ENCODE peak calls at places on chromosomes 11 and 22, in six cellular contexts. W, O, L, V, N and G are unnamed samples.

GRCh38 chr11:106077609-106078517 is at the start of gene AASDHPPT:
- DNase-seq in W (no peak), O (no peak), L (no peak), V (peak; percentile 10), N (peak; percentile 12), G (peak; percentile 65)

GRCh38 chr22:17112491-17113042 is 8.6 kb downstream of the TMEM121B start:
- DNase-seq in W (no peak), O (no peak), L (no peak), V (no peak), N (no peak), G (no peak)

GRCh38 chr11:23236846-23237550 is 376.7 kb upstream of the CCDC179 start:
- DNase-seq in W (no peak), O (no peak), L (no peak), V (peak; percentile 19), N (no peak), G (no peak)

GRCh38 chr11:2891291-2891690 is 5.7 kb upstream of the CDKN1C start:
- DNase-seq in W (no peak), O (no peak), L (no peak), V (no peak), N (no peak), G (no peak)

GRCh38 chr11:68140496-68141246 is 19.5 kb upstream of the CHKA start:
- DNase-seq in W (no peak), O (no peak), L (no peak), V (no peak), N (no peak), G (no peak)

GRCh38 chr11:62538470-62539237 is 8.0 kb downstream of the AHNAK start:
- DNase-seq in W (no peak), O (peak; percentile 43), L (no peak), V (no peak), N (no peak), G (no peak)

GRCh38 chr22:29787371-29787980 is 20.3 kb downstream of the UQCR10 start:
- DNase-seq in W (no peak), O (no peak), L (no peak), V (no peak), N (no peak), G (no peak)

GRCh38 chr11:112997829-112998228 is 36.6 kb downstream of the NCAM1 start:
- DNase-seq in W (no peak), O (no peak), L (no peak), V (no peak), N (no peak), G (no peak)

GRCh38 chr22:38863531-38864131 is 8.4 kb downstream of the CBX6 start:
- DNase-seq in W (no peak), O (no peak), L (peak; percentile 18), V (no peak), N (no peak), G (no peak)

GRCh38 chr11:46888636-46889035 is 29.7 kb downstream of the LRP4 start:
- DNase-seq in W (no peak), O (no peak), L (no peak), V (no peak), N (no peak), G (no peak)

GRCh38 chr11:10779086-10779485 is 28.0 kb downstream of the CTR9 start:
- DNase-seq in W (no peak), O (no peak), L (no peak), V (no peak), N (no peak), G (no peak)

GRCh38 chr11:108870373-108871020 is 205.6 kb downstream of the DDX10 start:
- DNase-seq in W (no peak), O (no peak), L (no peak), V (no peak), N (no peak), G (peak; percentile 37)

GRCh38 chr11:2803186-2804057 is 82.2 kb downstream of the CDKN1C start:
- DNase-seq in W (no peak), O (no peak), L (peak; percentile 15), V (no peak), N (no peak), G (peak; percentile 45)

GRCh38 chr11:73350908-73351636 is 25.1 kb upstream of the RELT start:
- DNase-seq in W (no peak), O (peak; percentile 74), L (peak; percentile 54), V (peak; percentile 84), N (peak; percentile 41), G (peak; percentile 33)

GRCh38 chr22:37146507-37147180 is 3.1 kb downstream of the IL2RB start:
- DNase-seq in W (no peak), O (no peak), L (no peak), V (no peak), N (no peak), G (no peak)

GRCh38 chr22:30561402-30562154 is 12.9 kb downstream of the GAL3ST1 start:
- DNase-seq in W (no peak), O (no peak), L (no peak), V (no peak), N (no peak), G (no peak)

GRCh38 chr11:117039897-117040296 is 58.3 kb downstream of the SIK3 start:
- DNase-seq in W (no peak), O (no peak), L (no peak), V (no peak), N (no peak), G (no peak)

GRCh38 chr11:1693327-1694063 is 3.5 kb upstream of the KRTAP5-6 start:
- DNase-seq in W (peak; percentile 38), O (peak; percentile 52), L (peak; percentile 74), V (peak; percentile 79), N (peak; percentile 59), G (peak; percentile 40)

GRCh38 chr22:48968201-48968959 is 859.3 kb downstream of the BRD1 start:
- DNase-seq in W (no peak), O (peak; percentile 52), L (no peak), V (no peak), N (peak; percentile 23), G (peak; percentile 36)

GRCh38 chr22:33557836-33558235 is 362.4 kb downstream of the LARGE1 start:
- DNase-seq in W (no peak), O (no peak), L (no peak), V (no peak), N (no peak), G (no peak)

GRCh38 chr11:120546312-120547205 is 35.0 kb downstream of the GRIK4 start:
- DNase-seq in W (no peak), O (no peak), L (peak; percentile 78), V (peak; percentile 88), N (peak; percentile 58), G (peak; percentile 14)

GRCh38 chr22:37199839-37200161 is 11.8 kb upstream of the C1QTNF6 start:
- DNase-seq in W (no peak), O (no peak), L (no peak), V (no peak), N (no peak), G (no peak)

GRCh38 chr22:41598081-41598480 is 8.4 kb upstream of the PMM1 start:
- DNase-seq in W (no peak), O (no peak), L (no peak), V (peak; percentile 74), N (no peak), G (peak; percentile 76)

DNA sequence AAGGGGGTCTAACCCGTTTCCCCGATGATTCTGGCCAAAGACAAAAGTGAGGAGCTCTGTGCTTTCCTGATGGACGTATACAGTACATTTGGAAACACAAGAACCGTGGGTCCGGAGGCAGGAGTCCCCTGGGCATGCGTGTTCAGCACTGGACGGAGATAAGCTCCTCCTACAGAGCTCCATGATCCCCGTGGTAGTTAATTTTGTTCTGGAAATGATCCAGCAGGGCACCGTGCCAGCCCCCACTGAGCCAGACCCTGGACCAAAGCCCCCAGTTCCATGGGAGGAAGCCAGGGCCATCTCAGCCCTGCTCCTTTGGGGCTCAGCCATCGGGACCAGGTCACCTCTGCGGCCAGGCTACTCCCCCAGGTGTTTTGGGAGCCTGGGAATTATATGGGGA is 83.3 kb downstream of the TRMU start:
- DNase-seq in W (no peak), O (no peak), L (no peak), V (no peak), N (no peak), G (no peak)
- H3K27ac ChIP-seq in W (no peak overlapping the region), O (no peak overlapping the region), L (no peak overlapping the region), V (peak overlapping the region; percentile 15), N (no peak overlapping the region), G (no peak overlapping the region)

DNA sequence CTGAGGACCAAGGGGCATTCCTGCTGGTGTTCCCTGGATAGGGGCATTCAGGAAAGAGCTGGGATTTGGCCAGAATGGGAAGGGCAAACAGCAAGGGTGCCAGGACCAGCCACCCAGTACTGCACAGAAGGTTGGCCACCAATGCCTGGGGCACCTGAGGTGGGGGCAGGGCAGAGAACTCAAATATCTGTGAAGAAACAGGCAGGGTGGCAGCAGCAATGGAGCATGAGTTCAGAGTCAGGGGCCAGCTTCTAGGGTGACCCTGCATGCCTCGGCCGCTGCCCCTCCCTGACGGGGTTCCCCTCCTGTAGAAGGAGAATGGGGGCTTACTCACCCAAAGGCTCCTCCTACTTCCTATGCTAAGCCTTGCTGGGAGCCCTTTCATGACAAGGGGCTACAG is 79.3 kb upstream of the SHANK2 start:
- DNase-seq in W (no peak), O (no peak), L (no peak), V (no peak), N (no peak), G (no peak)
- H3K27ac ChIP-seq in W (no peak overlapping the region), O (no peak overlapping the region), L (no peak overlapping the region), V (no peak overlapping the region), N (no peak overlapping the region), G (no peak overlapping the region)

GRCh38 chr11:130553306-130553705 is 104.9 kb downstream of the ADAMTS15 start:
- DNase-seq in W (no peak), O (no peak), L (no peak), V (no peak), N (no peak), G (no peak)

GRCh38 chr11:130551388-130551787 is 102.9 kb downstream of the ADAMTS15 start:
- DNase-seq in W (no peak), O (no peak), L (no peak), V (no peak), N (no peak), G (no peak)

GRCh38 chr11:130550160-130550559 is 101.7 kb downstream of the ADAMTS15 start:
- DNase-seq in W (no peak), O (no peak), L (no peak), V (no peak), N (no peak), G (no peak)

GRCh38 chr11:130549393-130549999 is 101.1 kb downstream of the ADAMTS15 start:
- DNase-seq in W (no peak), O (no peak), L (no peak), V (no peak), N (no peak), G (no peak)

DNA sequence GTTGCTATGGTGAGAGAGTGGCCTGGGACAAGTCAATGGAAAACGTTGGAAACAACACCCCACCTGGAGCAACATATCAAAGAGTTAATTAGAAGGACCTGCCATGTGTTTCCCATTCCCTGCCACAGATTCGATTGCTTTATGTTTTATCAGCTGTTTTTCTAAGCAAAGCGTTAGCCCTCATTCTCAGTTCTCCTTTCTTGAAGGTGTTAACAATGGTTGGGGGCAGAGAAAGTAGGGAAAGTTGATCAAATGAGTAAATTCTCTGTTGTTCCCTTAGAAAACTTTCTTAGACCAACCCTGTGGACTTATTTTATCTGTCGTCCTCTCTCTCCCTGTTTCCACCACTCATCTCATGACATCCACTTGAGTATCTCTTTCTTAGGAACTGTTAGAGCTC is 102.5 kb downstream of the ADAMTS15 start:
- DNase-seq in W (no peak), O (no peak), L (no peak), V (no peak), N (no peak), G (no peak)
- H3K27ac ChIP-seq in W (no peak overlapping the region), O (no peak overlapping the region), L (no peak overlapping the region), V (no peak overlapping the region), N (no peak overlapping the region), G (no peak overlapping the region)

DNA sequence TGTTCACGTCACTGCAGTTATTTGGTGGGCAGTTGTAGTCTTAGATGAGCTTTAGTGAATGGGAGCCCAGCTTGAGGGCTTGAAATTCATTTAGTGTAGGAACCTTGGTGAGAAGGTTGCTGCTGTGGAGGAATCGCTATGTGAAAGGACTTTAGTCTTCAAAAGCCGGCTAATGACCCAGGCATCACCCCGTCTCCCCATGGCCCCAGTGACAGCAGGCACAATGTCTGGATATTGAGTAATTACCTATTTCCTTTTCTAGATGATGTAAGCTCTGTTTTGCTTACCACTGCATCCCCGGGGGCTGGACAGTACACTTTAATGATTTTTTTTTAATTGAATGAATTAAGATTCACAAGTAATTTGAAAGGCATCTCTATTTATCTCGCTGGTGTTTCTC is 283.2 kb downstream of the ST3GAL4 start:
- DNase-seq in W (no peak), O (no peak), L (no peak), V (no peak), N (no peak), G (no peak)
- H3K27ac ChIP-seq in W (no peak overlapping the region), O (no peak overlapping the region), L (no peak overlapping the region), V (no peak overlapping the region), N (no peak overlapping the region), G (peak overlapping the region; percentile 68)